ENCODE peak calls at places on chromosomes 3 and 15, in seven cellular contexts. K is fibroblast of the conjunctiva; G is activated naive CD4-positive, alpha-beta T cell; E is NCI-H1417; A is NCI-H460; C is stimulated activated CD4-positive, alpha-beta T cell treated with anti-CD3 and anti-CD28 coated beads, TNF-alpha, amount 100 ng/mL, for 1 hour; V is GF-D8. D is an unnamed sample.

GRCh38 chr3:47901280-47901833 is 98.4 kb downstream of the DHX30 start:
- DNase-seq in C (no peak), V (no peak), G (no peak), E (no peak), K (no peak), A (no peak), D (no peak)

GRCh38 chr3:126269360-126269759 is 87.8 kb downstream of the KLF15 start:
- DNase-seq in K (no peak), A (no peak), E (no peak), V (no peak), C (no peak), G (no peak), D (no peak)

GRCh38 chr3:46675426-46675825 is 18.1 kb downstream of the ALS2CL start:
- DNase-seq in G (no peak), A (no peak), V (no peak), E (no peak), C (no peak), K (no peak), D (no peak)

GRCh38 chr3:111668912-111669488 is 73.9 kb upstream of the ZBED2 start:
- DNase-seq in C (no peak), V (peak; percentile 33), K (peak; percentile 54), G (no peak), E (peak; percentile 35), A (no peak), D (peak; percentile 77)

GRCh38 chr3:71503525-71504249 is 79.8 kb downstream of the FOXP1 start:
- DNase-seq in V (no peak), A (no peak), G (no peak), E (no peak), C (no peak), K (peak; percentile 23), D (no peak)

GRCh38 chr3:42735609-42736008 is 33.0 kb upstream of the HHATL start:
- DNase-seq in C (no peak), G (no peak), A (no peak), K (no peak), V (no peak), E (no peak), D (no peak)

GRCh38 chr15:61309236-61310016 is 80.3 kb upstream of the RORA start:
- DNase-seq in V (no peak), E (no peak), K (no peak), C (no peak), A (no peak), G (no peak), D (no peak)

GRCh38 chr15:42457445-42458442 is 33.2 kb downstream of the ZNF106 start:
- DNase-seq in G (no peak), A (no peak), E (no peak), V (no peak), C (no peak), K (peak; percentile 97), D (peak; percentile 70)

GRCh38 chr3:188954590-188955208 is 217.1 kb upstream of the TPRG1 start:
- DNase-seq in A (peak; percentile 85), V (no peak), G (peak; percentile 42), C (peak; percentile 53), E (peak; percentile 55), K (peak; percentile 85), D (peak; percentile 93)

GRCh38 chr3:108477511-108478147 is 32.8 kb downstream of the MYH15 start:
- DNase-seq in E (peak; percentile 61), V (no peak), G (peak; percentile 9), C (no peak), K (peak; percentile 72), A (peak; percentile 45), D (peak; percentile 66)

GRCh38 chr15:94231728-94232086 is 346 bp downstream of the MCTP2 start:
- DNase-seq in C (no peak), V (no peak), E (no peak), A (no peak), K (no peak), G (no peak), D (no peak)

GRCh38 chr3:16136042-16136441 is 38.4 kb upstream of the GALNT15 start:
- DNase-seq in E (no peak), A (no peak), C (no peak), V (no peak), K (peak; percentile 70), G (no peak), D (no peak)

GRCh38 chr3:99108508-99108907 is 207.0 kb upstream of the DCBLD2 start:
- DNase-seq in C (no peak), G (no peak), K (peak; percentile 84), A (peak; percentile 44), V (peak; percentile 56), E (no peak), D (peak; percentile 89)

GRCh38 chr15:61036121-61036520 is 193.0 kb downstream of the RORA start:
- DNase-seq in K (no peak), G (no peak), A (no peak), C (no peak), E (no peak), V (no peak), D (no peak)

D was measured in COLO829.